ENCODE peak calls at places on chromosomes 16 and 17, in four cellular contexts. D is HFFc6, A is foreskin fibroblast, L is fibroblast of lung. T is an unnamed sample.

GRCh38 chr16:86029131-86029741 is 130.3 kb downstream of the IRF8 start:
- DNase-seq in D (no peak), A (no peak), L (peak; percentile 63), T (peak; percentile 44)

GRCh38 chr16:73350707-73351452 is 303.0 kb upstream of the ZFHX3 start:
- DNase-seq in D (no peak), A (no peak), L (no peak), T (no peak)

GRCh38 chr17:38890410-38890746 is 20.5 kb downstream of the LASP1 start:
- DNase-seq in D (no peak), A (no peak), L (no peak), T (no peak)

GRCh38 chr16:85503642-85504224 is 109.4 kb upstream of the GSE1 start:
- DNase-seq in D (no peak), A (no peak), L (no peak), T (no peak)

GRCh38 chr16:4631444-4631843 is 6.8 kb downstream of the MGRN1 start:
- DNase-seq in D (no peak), A (no peak), L (no peak), T (no peak)

GRCh38 chr16:50697881-50698767 is 4.7 kb downstream of the NOD2 start:
- DNase-seq in D (peak; percentile 7), A (no peak), L (peak; percentile 44), T (no peak)

GRCh38 chr16:50842589-50842988 is 100.7 kb downstream of the CYLD start:
- DNase-seq in D (no peak), A (peak; percentile 1), L (peak; percentile 40), T (no peak)

GRCh38 chr17:4488989-4489595 is 9.6 kb upstream of the SPNS2 start:
- DNase-seq in D (no peak), A (no peak), L (no peak), T (no peak)

GRCh38 chr17:5583426-5584382 is 605 bp downstream of the NLRP1 start:
- DNase-seq in D (no peak), A (no peak), L (no peak), T (no peak)

GRCh38 chr17:69949931-69950330 is 125.1 kb upstream of the KCNJ16 start:
- DNase-seq in D (no peak), A (no peak), L (no peak), T (no peak)

GRCh38 chr17:2962236-2962635 is 101.2 kb downstream of the OR1D5 start:
- DNase-seq in D (no peak), A (no peak), L (no peak), T (no peak)

GRCh38 chr17:50689251-50689650 is 18.5 kb downstream of the ANKRD40 start:
- DNase-seq in D (peak; percentile 46), A (peak; percentile 71), L (peak; percentile 71), T (no peak)

GRCh38 chr17:10161392-10161791 is 37.0 kb downstream of the GAS7 start:
- DNase-seq in D (no peak), A (no peak), L (no peak), T (no peak)

GRCh38 chr17:68775338-68775737 is 174.2 kb upstream of the FAM20A start:
- DNase-seq in D (peak; percentile 45), A (no peak), L (no peak), T (no peak)

GRCh38 chr17:14461131-14461530 is 160.2 kb downstream of the HS3ST3B1 start:
- DNase-seq in D (no peak), A (no peak), L (no peak), T (peak; percentile 2)

GRCh38 chr16:58198739-58199411 is 969 bp upstream of the CSNK2A2 start:
- DNase-seq in D (no peak), A (no peak), L (no peak), T (no peak)

GRCh38 chr17:17177186-17177585 is 28.9 kb downstream of the PLD6 start:
- DNase-seq in D (no peak), A (no peak), L (no peak), T (no peak)

GRCh38 chr17:46053911-46054534 is 55.0 kb downstream of the STH start:
- DNase-seq in D (peak; percentile 65), A (peak; percentile 59), L (peak; percentile 67), T (no peak)

GRCh38 chr16:17434006-17434405 is 36.8 kb downstream of the XYLT1 start:
- DNase-seq in D (no peak), A (no peak), L (no peak), T (no peak)

GRCh38 chr17:14359251-14359939 is 58.5 kb downstream of the HS3ST3B1 start:
- DNase-seq in D (no peak), A (no peak), L (no peak), T (no peak)

GRCh38 chr16:89154390-89155183 is 17.0 kb upstream of the CDH15 start:
- DNase-seq in D (no peak), A (no peak), L (no peak), T (no peak)

GRCh38 chr16:21037736-21038135 is 112.9 kb downstream of the DNAH3 start:
- DNase-seq in D (no peak), A (no peak), L (no peak), T (no peak)

GRCh38 chr16:89689142-89689541 is 2.7 kb downstream of the CDK10 start:
- DNase-seq in D (no peak), A (no peak), L (no peak), T (no peak)

GRCh38 chr17:19672009-19672837 is 23.7 kb downstream of the ALDH3A2 start:
- DNase-seq in D (no peak), A (peak; percentile 39), L (peak; percentile 8), T (no peak)

GRCh38 chr16:19694989-19695388 is 23.0 kb downstream of the KNOP1 start:
- DNase-seq in D (no peak), A (no peak), L (no peak), T (no peak)

GRCh38 chr16:27319257-27319965 is 5.6 kb downstream of the IL4R start:
- DNase-seq in D (no peak), A (no peak), L (no peak), T (no peak)

GRCh38 chr16:56048425-56049100 is 142.7 kb upstream of the GNAO1 start:
- DNase-seq in D (no peak), A (no peak), L (no peak), T (no peak)

GRCh38 chr16:80034948-80035700 is 434.6 kb upstream of the MAF start:
- DNase-seq in D (no peak), A (no peak), L (no peak), T (no peak)

GRCh38 chr16:67431805-67432476 is 1.0 kb downstream of the HSD11B2 start:
- DNase-seq in D (no peak), A (no peak), L (no peak), T (peak; percentile 59)

GRCh38 chr16:67430504-67431076 is 331 bp upstream of the HSD11B2 start:
- DNase-seq in D (no peak), A (no peak), L (no peak), T (peak; percentile 56)

GRCh38 chr16:67429799-67430503 is 970 bp upstream of the HSD11B2 start:
- DNase-seq in D (no peak), A (no peak), L (no peak), T (no peak)

GRCh38 chr16:67432491-67432890 is 1.6 kb downstream of the HSD11B2 start:
- DNase-seq in D (no peak), A (no peak), L (no peak), T (no peak)

DNA sequence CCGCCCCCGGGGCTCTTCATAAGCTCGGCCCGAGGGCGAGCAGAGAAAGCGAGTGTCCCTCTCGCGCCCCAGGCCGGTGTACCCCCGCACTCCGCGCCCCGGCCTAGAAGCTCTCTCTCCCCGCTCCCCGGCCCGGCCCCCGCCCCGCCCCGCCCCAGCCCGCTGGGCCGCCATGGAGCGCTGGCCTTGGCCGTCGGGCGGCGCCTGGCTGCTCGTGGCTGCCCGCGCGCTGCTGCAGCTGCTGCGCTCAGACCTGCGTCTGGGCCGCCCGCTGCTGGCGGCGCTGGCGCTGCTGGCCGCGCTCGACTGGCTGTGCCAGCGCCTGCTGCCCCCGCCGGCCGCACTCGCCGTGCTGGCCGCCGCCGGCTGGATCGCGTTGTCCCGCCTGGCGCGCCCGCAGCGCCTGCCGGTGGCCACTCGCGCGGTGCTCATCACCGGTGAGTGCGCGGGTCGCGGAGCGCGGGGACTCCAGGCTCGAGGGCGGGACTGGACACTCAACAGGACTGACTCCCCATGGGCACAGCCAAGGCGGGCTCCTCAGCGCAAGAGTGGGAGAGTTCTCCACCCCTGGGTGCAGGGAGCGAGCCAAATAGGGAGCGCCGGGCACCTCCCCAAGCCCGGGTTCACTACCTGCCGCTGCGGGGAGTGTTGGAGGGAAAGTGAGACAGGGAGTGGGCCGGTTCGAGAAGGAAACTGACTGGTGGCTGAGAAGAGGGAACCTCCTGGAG is at the start of gene HSD11B2:
- DNase-seq in D (peak; percentile 41), A (peak; percentile 59), L (peak; percentile 38), T (peak; percentile 71)
- TF ChIP-seq CTCF in D (no peak), A (no peak), L (no peak), T (no peak)

DNA sequence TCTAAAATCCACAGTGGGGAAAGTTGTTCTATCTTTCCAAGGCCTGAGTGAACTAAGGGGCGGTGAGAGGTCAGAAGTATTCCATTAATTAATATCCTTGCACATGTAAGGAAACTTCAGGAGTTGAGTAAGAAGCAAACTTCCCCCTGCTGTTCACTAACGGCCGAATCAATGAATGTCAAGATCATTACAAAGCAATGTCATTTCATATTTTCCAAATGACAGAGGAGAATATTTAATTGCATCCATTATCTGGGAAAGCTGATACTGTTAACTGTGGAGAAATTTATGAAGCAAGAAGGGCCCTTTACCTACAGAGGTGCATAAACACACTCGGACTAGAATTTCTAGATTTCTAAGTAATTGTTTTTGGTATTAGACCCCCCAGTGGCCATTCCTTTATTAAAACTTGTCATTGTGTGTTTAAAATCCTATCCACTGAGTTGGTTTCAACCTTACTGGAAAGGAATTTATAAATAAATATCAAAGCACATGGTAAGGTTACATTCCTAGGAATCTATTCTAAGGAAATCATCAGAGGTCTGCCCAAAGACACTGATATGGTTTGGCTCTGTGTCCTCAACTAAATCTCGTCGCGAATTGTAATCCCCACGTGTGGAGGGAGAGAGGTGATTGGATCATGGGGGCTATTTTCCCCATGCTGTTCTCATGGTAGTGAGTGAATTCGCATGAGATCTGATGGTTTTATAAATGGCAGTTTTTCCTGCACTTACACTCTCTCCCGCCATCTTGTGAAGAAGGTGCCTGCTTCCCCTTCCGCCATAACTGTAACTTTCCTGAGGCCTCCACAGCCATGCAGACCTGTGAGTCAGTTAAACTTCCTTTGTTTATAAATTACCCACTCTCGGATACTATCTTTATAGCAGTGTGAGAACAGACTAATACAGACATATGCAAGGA is 20.4 kb upstream of the SMURF2 start:
- DNase-seq in D (peak; percentile 93), A (peak; percentile 36), L (peak; percentile 94), T (no peak)
- TF ChIP-seq CTCF in D (peak; percentile 70), A (no peak), L (no peak), T (no peak)

GRCh38 chr17:58691701-58692238 is at the start of gene TEX14:
- DNase-seq in D (no peak), A (no peak), L (no peak), T (no peak)

GRCh38 chr17:58694302-58694701 is 1.9 kb downstream of the RAD51C start:
- DNase-seq in D (no peak), A (no peak), L (no peak), T (no peak)

GRCh38 chr17:58693208-58693607 is 806 bp downstream of the RAD51C start:
- DNase-seq in D (no peak), A (no peak), L (no peak), T (no peak)

GRCh38 chr17:58693751-58694150 is 1.3 kb downstream of the RAD51C start:
- DNase-seq in D (no peak), A (no peak), L (no peak), T (no peak)

GRCh38 chr17:58692239-58693055 is at the start of gene RAD51C:
- DNase-seq in D (peak; percentile 65), A (peak; percentile 86), L (peak; percentile 84), T (peak; percentile 64)
- TF ChIP-seq CTCF in D (no peak), A (no peak), L (no peak), T (no peak)

DNA sequence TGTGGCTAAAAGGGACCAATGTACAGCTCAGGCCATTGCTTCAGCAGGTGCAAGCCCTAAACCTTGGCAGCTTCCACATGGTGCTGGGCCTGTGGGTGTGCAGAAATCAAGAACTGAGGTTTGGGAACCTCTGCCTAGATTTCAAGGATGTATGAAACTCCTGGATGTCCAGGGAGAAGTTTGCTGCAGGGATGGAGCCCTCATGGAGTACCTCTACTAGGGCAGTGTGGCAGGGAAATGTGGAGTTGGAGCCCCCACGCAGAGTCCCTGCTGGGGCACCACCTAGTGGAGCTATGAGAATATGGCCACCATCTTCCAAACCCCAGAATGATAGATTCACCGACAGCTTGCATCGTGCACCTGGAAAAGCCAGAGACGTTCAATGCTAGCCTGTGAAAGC is 13.0 kb downstream of the EFCAB5 start:
- DNase-seq in D (no peak), A (no peak), L (no peak), T (no peak)
- TF ChIP-seq CTCF in D (peak; percentile 45), A (peak; percentile 10), L (no peak), T (no peak)

T was measured in nephron progenitor cell.